ENCODE peak calls at places on chromosomes 4 and X, in nine cellular contexts. U, G, I, E, N, W, Q, P and Y are unnamed samples.

GRCh38 chr4:52037730-52038108 is 380 bp downstream of the SGCB start:
- DNase-seq in U (peak; percentile 67), G (peak; percentile 21), I (no peak), E (no peak), N (peak; percentile 33), W (no peak), Q (no peak), P (peak; percentile 42), Y (no peak)

GRCh38 chr4:94533405-94534223 is 81.9 kb downstream of the PDLIM5 start:
- DNase-seq in U (no peak), G (no peak), I (no peak), E (no peak), N (no peak), W (no peak), Q (no peak), P (peak; percentile 48), Y (no peak)

GRCh38 chrX:132023896-132024386 is 839 bp downstream of the STK26 start:
- DNase-seq in U (no peak), G (no peak), I (no peak), E (no peak), N (no peak), W (no peak), Q (peak; percentile 76), P (peak; percentile 1), Y (no peak)

GRCh38 chr4:112655270-112655669 is 18.3 kb downstream of the LARP7 start:
- DNase-seq in U (no peak), G (no peak), I (no peak), E (no peak), N (no peak), W (no peak), Q (no peak), P (no peak), Y (no peak)

GRCh38 chr4:85825937-85826678 is 351.2 kb downstream of the ARHGAP24 start:
- DNase-seq in U (no peak), G (peak; percentile 24), I (peak; percentile 68), E (no peak), N (no peak), W (peak; percentile 35), Q (peak; percentile 6), P (peak; percentile 66), Y (no peak)

GRCh38 chr4:126733301-126733700 is 899.5 kb upstream of the INTU start:
- DNase-seq in U (no peak), G (no peak), I (no peak), E (no peak), N (no peak), W (no peak), Q (no peak), P (no peak), Y (no peak)

GRCh38 chr4:117941611-117942010 is 92.7 kb upstream of the NDST3 start:
- DNase-seq in U (no peak), G (no peak), I (no peak), E (no peak), N (no peak), W (no peak), Q (no peak), P (no peak), Y (no peak)

GRCh38 chrX:153885968-153886903 is at the start of gene L1CAM:
- DNase-seq in U (no peak), G (no peak), I (no peak), E (no peak), N (no peak), W (no peak), Q (no peak), P (no peak), Y (no peak)

GRCh38 chrX:11480626-11481025 is 185.1 kb downstream of the ARHGAP6 start:
- DNase-seq in U (no peak), G (no peak), I (no peak), E (no peak), N (no peak), W (no peak), Q (no peak), P (peak; percentile 70), Y (no peak)

GRCh38 chrX:97374266-97374665 is 490.6 kb downstream of the RPA4 start:
- DNase-seq in U (no peak), G (no peak), I (no peak), E (no peak), N (no peak), W (no peak), Q (peak; percentile 7), P (no peak), Y (no peak)

GRCh38 chr4:826508-827208 is 729 bp upstream of the CPLX1 start:
- DNase-seq in U (peak; percentile 58), G (no peak), I (no peak), E (peak; percentile 44), N (peak; percentile 9), W (no peak), Q (no peak), P (no peak), Y (no peak)

GRCh38 chrX:115030635-115031034 is 13.2 kb upstream of the IL13RA2 start:
- DNase-seq in U (no peak), G (peak; percentile 46), I (no peak), E (no peak), N (no peak), W (no peak), Q (no peak), P (no peak), Y (no peak)

GRCh38 chrX:3522016-3522690 is 175.7 kb upstream of the MXRA5 start:
- DNase-seq in U (no peak), G (no peak), I (peak; percentile 41), E (no peak), N (no peak), W (no peak), Q (no peak), P (no peak), Y (peak; percentile 75)

GRCh38 chrX:3516051-3516541 is 169.6 kb upstream of the MXRA5 start:
- DNase-seq in U (no peak), G (no peak), I (peak; percentile 28), E (no peak), N (no peak), W (no peak), Q (no peak), P (no peak), Y (no peak)

GRCh38 chrX:3520458-3520857 is 174.0 kb upstream of the MXRA5 start:
- DNase-seq in U (no peak), G (no peak), I (no peak), E (no peak), N (no peak), W (no peak), Q (no peak), P (no peak), Y (no peak)

GRCh38 chrX:3520987-3521875 is 174.8 kb upstream of the MXRA5 start:
- DNase-seq in U (no peak), G (no peak), I (no peak), E (no peak), N (no peak), W (no peak), Q (no peak), P (no peak), Y (no peak)

GRCh38 chrX:3518870-3519269 is 172.4 kb upstream of the MXRA5 start:
- DNase-seq in U (peak; percentile 66), G (peak; percentile 18), I (peak; percentile 70), E (no peak), N (peak; percentile 57), W (peak; percentile 2), Q (no peak), P (no peak), Y (peak; percentile 80)
- TF ChIP-seq CTCF in U (no peak), G (no peak), I (no peak), E (no peak), N (no peak), W (no peak), Q (no peak), P (no peak), Y (no peak)

GRCh38 chr4:118987959-118988634 is 99.4 kb downstream of the SYNPO2 start:
- DNase-seq in U (no peak), G (no peak), I (no peak), E (no peak), N (no peak), W (no peak), Q (no peak), P (no peak), Y (no peak)
- H3K4me3 ChIP-seq in U (no peak overlapping the region), G (no peak overlapping the region), I (no peak overlapping the region), E (no peak overlapping the region), N (peak overlapping the region; percentile 29), W (no peak overlapping the region), Q (no peak overlapping the region), P (no peak overlapping the region), Y (no peak overlapping the region)

DNA sequence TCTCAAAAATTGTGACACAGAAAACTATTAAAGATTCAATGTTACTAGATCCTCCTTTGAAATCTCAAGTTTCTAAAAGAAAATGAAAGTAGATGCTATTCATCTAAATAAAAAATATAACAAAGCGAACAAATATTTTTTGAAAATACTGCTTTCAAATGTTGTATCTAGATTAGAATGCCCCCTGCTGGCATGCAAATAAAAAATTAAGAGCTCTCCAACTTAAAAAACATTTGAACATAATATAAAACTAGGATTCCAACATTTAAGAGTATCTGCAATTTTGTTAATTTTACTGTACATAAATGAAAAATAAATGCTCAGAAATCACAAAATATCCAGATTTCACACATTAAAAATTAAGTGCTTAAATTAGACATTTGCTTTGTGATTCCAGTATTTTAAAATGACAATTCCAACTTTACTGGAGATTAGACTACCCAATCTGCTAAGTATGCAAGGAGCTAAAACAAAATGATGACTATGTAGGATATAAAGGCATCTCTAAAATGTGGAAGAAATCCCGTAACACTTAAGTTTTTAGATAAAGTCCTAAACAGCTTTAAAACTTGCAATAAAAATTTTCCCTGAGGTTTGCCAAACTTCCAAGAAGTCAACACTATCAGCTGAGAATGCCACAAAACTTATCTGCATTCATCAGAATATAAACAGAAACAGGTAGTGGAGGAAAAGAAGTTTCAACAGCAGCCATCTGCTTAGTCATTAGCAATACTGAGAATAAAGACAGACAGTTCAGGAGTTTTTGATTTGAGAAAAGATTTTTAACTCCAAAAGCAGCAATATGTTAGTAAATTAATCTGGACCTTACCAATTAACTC is 32.6 kb downstream of the DHX15 start:
- DNase-seq in U (no peak), G (no peak), I (no peak), E (no peak), N (no peak), W (no peak), Q (peak; percentile 36), P (peak; percentile 61), Y (peak; percentile 24)
- TF ChIP-seq CTCF in U (no peak), G (peak; percentile 24), I (peak; percentile 35), E (no peak), N (peak; percentile 37), W (peak; percentile 7), Q (no peak), P (peak; percentile 19), Y (peak; percentile 35)

DNA sequence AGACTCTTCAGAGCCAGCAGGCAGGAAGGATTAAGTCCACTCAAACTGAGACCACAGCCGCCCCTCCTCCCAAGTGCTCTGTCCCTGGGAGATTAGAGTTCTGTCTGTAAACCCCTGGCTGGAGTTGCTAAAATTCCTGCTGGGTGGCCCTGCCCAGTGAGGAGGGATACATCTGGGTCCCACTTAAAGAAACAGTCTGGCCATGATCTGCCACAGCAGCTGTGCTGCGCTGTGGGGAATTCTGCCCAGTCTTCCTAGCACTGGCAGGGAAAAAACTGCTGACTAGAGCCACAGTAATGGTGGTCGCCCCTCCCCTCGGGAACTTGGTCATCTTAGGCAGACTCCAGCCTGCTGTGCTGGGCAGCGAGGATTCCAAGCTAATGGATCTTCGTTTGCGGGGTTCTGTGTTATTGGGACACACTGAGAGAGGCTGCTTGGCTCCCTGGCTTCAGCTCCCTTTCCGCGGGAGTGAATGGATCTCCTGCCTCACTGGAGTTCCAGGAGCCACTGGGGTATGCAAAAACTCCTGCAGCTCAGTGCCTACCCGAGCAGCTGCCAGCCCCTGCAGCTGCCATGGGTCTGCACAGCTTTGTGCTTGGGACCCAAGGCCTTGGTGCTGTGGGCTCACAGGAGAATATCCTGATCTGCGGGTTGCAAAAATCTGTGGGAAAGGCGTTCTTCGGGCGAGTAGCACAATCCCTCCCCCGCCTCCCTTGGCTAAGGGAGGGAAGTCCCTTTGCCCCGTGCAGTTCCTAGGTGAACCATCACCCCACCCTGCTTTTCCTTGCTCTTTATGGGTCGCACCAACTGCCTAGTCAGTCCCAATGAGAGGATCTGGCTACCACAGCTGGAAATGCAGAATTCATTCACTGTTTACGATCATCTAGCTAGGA is 15.7 kb downstream of the ZXDB start:
- DNase-seq in U (no peak), G (no peak), I (no peak), E (no peak), N (no peak), W (no peak), Q (no peak), P (no peak), Y (no peak)
- H3K4me3 ChIP-seq in U (no peak overlapping the region), G (no peak overlapping the region), I (no peak overlapping the region), E (no peak overlapping the region), N (peak overlapping the region; percentile 28), W (no peak overlapping the region), Q (no peak overlapping the region), P (no peak overlapping the region), Y (no peak overlapping the region)